ENCODE peak calls at places on chromosome 19, in four cellular contexts. Q is NCI-H1092 treated with DMSO at 0.1 percent for 48 hours, P is mucosa of gallbladder, F is EL. S is an unnamed sample.
A peak's percentile ranks its signal among the peaks of the same experiment; 100 is the strongest.

GRCh38 chr19:6718741-6719539 is 1.5 kb downstream of the C3 start:
- DNase-seq in P (no peak), F (peak; percentile 23), Q (no peak), S (no peak)

GRCh38 chr19:6219592-6220290 is 60.0 kb downstream of the MLLT1 start:
- DNase-seq in Q (no peak), F (no peak), P (no peak), S (no peak)

GRCh38 chr19:4108767-4109625 is 14.9 kb downstream of the MAP2K2 start:
- DNase-seq in Q (no peak), P (no peak), F (no peak), S (no peak)

GRCh38 chr19:47674548-47674947 is 38.7 kb upstream of the EHD2 start:
- DNase-seq in F (no peak), Q (no peak), P (no peak), S (no peak)

GRCh38 chr19:34126966-34127365 is 45.3 kb upstream of the LSM14A start:
- DNase-seq in P (no peak), Q (no peak), F (no peak), S (no peak)

GRCh38 chr19:54164369-54165068 is 5.0 kb upstream of the LENG1 start:
- DNase-seq in F (peak; percentile 53), Q (no peak), P (peak; percentile 83), S (peak; percentile 75)

GRCh38 chr19:3055741-3056453 is 6.4 kb downstream of the TLE5 start:
- DNase-seq in F (no peak), P (peak; percentile 87), Q (peak; percentile 82), S (peak; percentile 98)

GRCh38 chr19:38204096-38204495 is 19.9 kb downstream of the DPF1 start:
- DNase-seq in F (no peak), Q (peak; percentile 19), P (no peak), S (peak; percentile 97)

GRCh38 chr19:51131780-51132680 is 7.3 kb downstream of the SIGLEC9 start:
- DNase-seq in Q (no peak), F (no peak), P (peak; percentile 49), S (peak; percentile 79)

GRCh38 chr19:40588110-40588854 is 11.6 kb downstream of the SHKBP1 start:
- DNase-seq in F (peak; percentile 87), Q (no peak), P (no peak), S (no peak)

GRCh38 chr19:56567274-56568120 is at the start of gene ZNF470:
- DNase-seq in F (peak; percentile 94), Q (peak; percentile 64), P (peak; percentile 96), S (peak; percentile 60)

GRCh38 chr19:35935911-35936737 is at the start of gene LRFN3:
- DNase-seq in P (peak; percentile 57), Q (peak; percentile 63), F (peak; percentile 72), S (peak; percentile 76)

GRCh38 chr19:4393947-4394590 is 6.3 kb downstream of the SH3GL1 start:
- DNase-seq in Q (no peak), P (no peak), F (no peak), S (no peak)

GRCh38 chr19:6459356-6460098 is at the start of gene SLC25A23:
- DNase-seq in F (peak; percentile 76), P (peak; percentile 66), Q (peak; percentile 73), S (peak; percentile 78)

GRCh38 chr19:1619094-1619439 is 13.8 kb upstream of the UQCR11 start:
- DNase-seq in Q (no peak), P (no peak), F (no peak), S (no peak)

GRCh38 chr19:42131149-42132029 is 857 bp downstream of the POU2F2 start:
- DNase-seq in Q (no peak), P (no peak), F (no peak), S (no peak)

GRCh38 chr19:53007200-53008054 is 6.3 kb upstream of the ERVV-1 start:
- DNase-seq in Q (no peak), P (no peak), F (no peak), S (no peak)

GRCh38 chr19:15332311-15332996 is at the start of gene BRD4:
- DNase-seq in Q (peak; percentile 57), P (peak; percentile 60), F (peak; percentile 58), S (peak; percentile 68)

GRCh38 chr19:6700586-6701316 is 19.7 kb downstream of the C3 start:
- DNase-seq in F (no peak), P (no peak), Q (no peak), S (no peak)

GRCh38 chr19:54952591-54953344 is 5.4 kb upstream of the NLRP7 start:
- DNase-seq in F (no peak), Q (no peak), P (no peak), S (no peak)

GRCh38 chr19:13055213-13056051 is 47.2 kb downstream of the LYL1 start:
- DNase-seq in F (peak; percentile 94), Q (no peak), P (peak; percentile 57), S (no peak)

GRCh38 chr19:30877591-30878230 is 471.5 kb downstream of the TSHZ3 start:
- DNase-seq in F (no peak), P (peak; percentile 10), Q (no peak), S (no peak)

GRCh38 chr19:49890349-49891311 is 6.1 kb downstream of the IL4I1 start:
- DNase-seq in P (no peak), F (no peak), Q (peak; percentile 35), S (no peak)

GRCh38 chr19:34539396-34539795 is 57.8 kb downstream of the WTIP start:
- DNase-seq in F (no peak), P (no peak), Q (no peak), S (no peak)

GRCh38 chr19:38944981-38945506 is 14.3 kb downstream of the MRPS12 start:
- DNase-seq in F (no peak), P (no peak), Q (peak; percentile 7), S (peak; percentile 12)

GRCh38 chr19:1360818-1361461 is 22.8 kb upstream of the NDUFS7 start:
- DNase-seq in F (peak; percentile 86), Q (peak; percentile 55), P (peak; percentile 44), S (no peak)

GRCh38 chr19:32322541-32322940 is 22.9 kb upstream of the ZNF507 start:
- DNase-seq in Q (no peak), F (no peak), P (no peak), S (no peak)

GRCh38 chr19:39411832-39412099 is 703 bp upstream of the PLEKHG2 start:
- DNase-seq in Q (peak; percentile 90), P (peak; percentile 95), F (peak; percentile 93), S (peak; percentile 90)

GRCh38 chr19:51016798-51017683 is 2.5 kb downstream of the KLK10 start:
- DNase-seq in P (peak; percentile 69), F (peak; percentile 31), Q (peak; percentile 17), S (peak; percentile 32)

GRCh38 chr19:41934849-41935374 is 6.7 kb upstream of the ERFL start:
- DNase-seq in Q (peak; percentile 40), F (peak; percentile 60), P (peak; percentile 49), S (peak; percentile 78)

GRCh38 chr19:6712692-6713670 is 7.5 kb downstream of the C3 start:
- DNase-seq in F (no peak), P (no peak), Q (no peak), S (no peak)

GRCh38 chr19:7224995-7225394 is 69.2 kb downstream of the INSR start:
- DNase-seq in F (no peak), Q (no peak), P (no peak), S (no peak)

GRCh38 chr19:30693179-30693578 is 321.0 kb downstream of the ZNF536 start:
- DNase-seq in P (no peak), F (no peak), Q (no peak), S (no peak)

GRCh38 chr19:31270897-31271568 is 78.2 kb downstream of the TSHZ3 start:
- DNase-seq in Q (no peak), P (no peak), F (no peak), S (no peak)

GRCh38 chr19:32910874-32911273 is 41.3 kb upstream of the SLC7A9 start:
- DNase-seq in P (no peak), F (no peak), Q (no peak), S (no peak)